ENCODE peak calls at places on chromosomes 5 and 9, in eight cellular contexts. One of them, this sample, is unnamed.

GRCh38 chr9:105608685-105609598 is 51.0 kb downstream of the FKTN start:
- DNase-seq in omental fat pad: no peak
- DNase-seq in astrocyte of the spinal cord: peak
- DNase-seq in T-helper 1 cell: peak
- DNase-seq in neural crest cell: no peak
- DNase-seq in brain microvascular endothelial cell: peak
- DNase-seq in T-cell: no peak
- DNase-seq in caudate nucleus: no peak
- DNase-seq in this sample: no peak

GRCh38 chr5:96293966-96294886 is 138.8 kb downstream of the PCSK1 start:
- DNase-seq in omental fat pad: no peak
- DNase-seq in brain microvascular endothelial cell: peak
- DNase-seq in T-helper 1 cell: no peak
- DNase-seq in astrocyte of the spinal cord: peak
- DNase-seq in T-cell: no peak
- DNase-seq in caudate nucleus: no peak
- DNase-seq in neural crest cell: no peak
- DNase-seq in this sample: no peak

GRCh38 chr9:117191504-117192375 is 223.1 kb downstream of the ASTN2 start:
- DNase-seq in T-helper 1 cell: no peak
- DNase-seq in astrocyte of the spinal cord: no peak
- DNase-seq in caudate nucleus: no peak
- DNase-seq in brain microvascular endothelial cell: no peak
- DNase-seq in neural crest cell: no peak
- DNase-seq in omental fat pad: no peak
- DNase-seq in T-cell: no peak
- DNase-seq in this sample: no peak

GRCh38 chr5:80186634-80187033 is 69.2 kb downstream of the SERINC5 start:
- DNase-seq in astrocyte of the spinal cord: no peak
- DNase-seq in omental fat pad: no peak
- DNase-seq in neural crest cell: no peak
- DNase-seq in T-helper 1 cell: peak
- DNase-seq in caudate nucleus: no peak
- DNase-seq in brain microvascular endothelial cell: no peak
- DNase-seq in T-cell: no peak
- DNase-seq in this sample: no peak

GRCh38 chr5:91219141-91219802 is 163.8 kb downstream of the ARRDC3 start:
- DNase-seq in caudate nucleus: no peak
- DNase-seq in neural crest cell: no peak
- DNase-seq in astrocyte of the spinal cord: peak
- DNase-seq in T-helper 1 cell: no peak
- DNase-seq in T-cell: no peak
- DNase-seq in omental fat pad: peak
- DNase-seq in brain microvascular endothelial cell: peak
- DNase-seq in this sample: no peak

GRCh38 chr9:306907-307306 is 92.2 kb downstream of the DOCK8 start:
- DNase-seq in neural crest cell: no peak
- DNase-seq in brain microvascular endothelial cell: no peak
- DNase-seq in astrocyte of the spinal cord: no peak
- DNase-seq in T-helper 1 cell: peak
- DNase-seq in caudate nucleus: no peak
- DNase-seq in omental fat pad: no peak
- DNase-seq in T-cell: peak
- DNase-seq in this sample: no peak

GRCh38 chr5:51518607-51519006 is 135.4 kb downstream of the ISL1 start:
- DNase-seq in astrocyte of the spinal cord: no peak
- DNase-seq in neural crest cell: no peak
- DNase-seq in caudate nucleus: no peak
- DNase-seq in brain microvascular endothelial cell: no peak
- DNase-seq in T-cell: no peak
- DNase-seq in T-helper 1 cell: no peak
- DNase-seq in omental fat pad: no peak
- DNase-seq in this sample: no peak

GRCh38 chr9:93668261-93668871 is 92.0 kb downstream of the PHF2 start:
- DNase-seq in omental fat pad: peak
- DNase-seq in T-cell: no peak
- DNase-seq in astrocyte of the spinal cord: no peak
- DNase-seq in T-helper 1 cell: no peak
- DNase-seq in neural crest cell: no peak
- DNase-seq in caudate nucleus: no peak
- DNase-seq in brain microvascular endothelial cell: no peak
- DNase-seq in this sample: peak

GRCh38 chr5:171623551-171624097 is 162.0 kb upstream of the SMIM23 start:
- DNase-seq in T-helper 1 cell: no peak
- DNase-seq in T-cell: no peak
- DNase-seq in caudate nucleus: no peak
- DNase-seq in brain microvascular endothelial cell: no peak
- DNase-seq in neural crest cell: no peak
- DNase-seq in omental fat pad: no peak
- DNase-seq in astrocyte of the spinal cord: no peak
- DNase-seq in this sample: no peak

GRCh38 chr5:117657591-117657990 is 1083.0 kb upstream of the SEMA6A start:
- DNase-seq in caudate nucleus: no peak
- DNase-seq in T-helper 1 cell: no peak
- DNase-seq in brain microvascular endothelial cell: no peak
- DNase-seq in neural crest cell: no peak
- DNase-seq in omental fat pad: no peak
- DNase-seq in T-cell: no peak
- DNase-seq in astrocyte of the spinal cord: peak
- DNase-seq in this sample: no peak

GRCh38 chr5:148957591-148958202 is 105.2 kb downstream of the SH3TC2 start:
- DNase-seq in T-helper 1 cell: peak
- DNase-seq in brain microvascular endothelial cell: peak
- DNase-seq in astrocyte of the spinal cord: peak
- DNase-seq in neural crest cell: peak
- DNase-seq in caudate nucleus: no peak
- DNase-seq in omental fat pad: no peak
- DNase-seq in T-cell: no peak
- DNase-seq in this sample: no peak

GRCh38 chr9:91843623-91844111 is 106.4 kb downstream of the ROR2 start:
- DNase-seq in omental fat pad: no peak
- DNase-seq in caudate nucleus: no peak
- DNase-seq in astrocyte of the spinal cord: peak
- DNase-seq in T-cell: no peak
- DNase-seq in neural crest cell: no peak
- DNase-seq in T-helper 1 cell: no peak
- DNase-seq in brain microvascular endothelial cell: no peak
- DNase-seq in this sample: peak